ENCODE peak calls at places on chromosomes 5 and 9, in eight cellular contexts. One of them, this sample, is unnamed.
A peak's percentile ranks its signal among the peaks of the same experiment; 100 is the strongest.

GRCh38 chr5:74185599-74185998 is 454.9 kb downstream of the ENC1 start:
- DNase-seq in A549: no peak
- DNase-seq in IMR-90: no peak
- DNase-seq in uterus: no peak
- DNase-seq in tibial nerve: no peak
- DNase-seq in GM12891: no peak
- DNase-seq in breast epithelium: no peak
- DNase-seq in HCT116: no peak
- DNase-seq in this sample: no peak

GRCh38 chr9:69122086-69122390 is 52.0 kb upstream of the TJP2 start:
- DNase-seq in A549: peak; percentile 48
- DNase-seq in IMR-90: peak; percentile 61
- DNase-seq in uterus: peak; percentile 50
- DNase-seq in tibial nerve: peak; percentile 48
- DNase-seq in GM12891: peak; percentile 51
- DNase-seq in breast epithelium: peak; percentile 62
- DNase-seq in HCT116: no peak
- DNase-seq in this sample: peak; percentile 86

GRCh38 chr9:91954841-91955471 is 4.9 kb upstream of the ROR2 start:
- DNase-seq in A549: peak; percentile 63
- DNase-seq in IMR-90: peak; percentile 91
- DNase-seq in uterus: peak; percentile 44
- DNase-seq in tibial nerve: no peak
- DNase-seq in GM12891: no peak
- DNase-seq in breast epithelium: no peak
- DNase-seq in HCT116: peak; percentile 54
- DNase-seq in this sample: peak; percentile 90

GRCh38 chr5:62974623-62975022 is 396.0 kb downstream of the LRRC70 start:
- DNase-seq in A549: no peak
- DNase-seq in IMR-90: no peak
- DNase-seq in uterus: no peak
- DNase-seq in tibial nerve: no peak
- DNase-seq in GM12891: no peak
- DNase-seq in breast epithelium: no peak
- DNase-seq in HCT116: no peak
- DNase-seq in this sample: no peak

GRCh38 chr9:92749934-92750315 is 14.7 kb downstream of the BICD2 start:
- DNase-seq in A549: no peak
- DNase-seq in IMR-90: peak; percentile 32
- DNase-seq in uterus: no peak
- DNase-seq in tibial nerve: no peak
- DNase-seq in GM12891: no peak
- DNase-seq in breast epithelium: no peak
- DNase-seq in HCT116: no peak
- DNase-seq in this sample: no peak

GRCh38 chr5:97553829-97554452 is 370.9 kb upstream of the RIOK2 start:
- DNase-seq in A549: no peak
- DNase-seq in IMR-90: peak; percentile 28
- DNase-seq in uterus: no peak
- DNase-seq in tibial nerve: no peak
- DNase-seq in GM12891: no peak
- DNase-seq in breast epithelium: no peak
- DNase-seq in HCT116: no peak
- DNase-seq in this sample: no peak

GRCh38 chr5:169527863-169528262 is 55.7 kb upstream of the SPDL1 start:
- DNase-seq in A549: no peak
- DNase-seq in IMR-90: no peak
- DNase-seq in uterus: no peak
- DNase-seq in tibial nerve: no peak
- DNase-seq in GM12891: no peak
- DNase-seq in breast epithelium: no peak
- DNase-seq in HCT116: no peak
- DNase-seq in this sample: no peak

GRCh38 chr5:43017438-43017820 is 22.7 kb downstream of the ANXA2R start:
- DNase-seq in A549: no peak
- DNase-seq in IMR-90: peak; percentile 55
- DNase-seq in uterus: no peak
- DNase-seq in tibial nerve: no peak
- DNase-seq in GM12891: no peak
- DNase-seq in breast epithelium: no peak
- DNase-seq in HCT116: no peak
- DNase-seq in this sample: no peak

GRCh38 chr5:141155540-141156374 is 5.9 kb downstream of the PCDHB6 start:
- DNase-seq in A549: peak; percentile 23
- DNase-seq in IMR-90: no peak
- DNase-seq in uterus: no peak
- DNase-seq in tibial nerve: no peak
- DNase-seq in GM12891: no peak
- DNase-seq in breast epithelium: no peak
- DNase-seq in HCT116: no peak
- DNase-seq in this sample: peak; percentile 67

GRCh38 chr5:37043693-37044092 is 167.1 kb downstream of the NIPBL start:
- DNase-seq in A549: no peak
- DNase-seq in IMR-90: no peak
- DNase-seq in uterus: no peak
- DNase-seq in tibial nerve: no peak
- DNase-seq in GM12891: no peak
- DNase-seq in breast epithelium: no peak
- DNase-seq in HCT116: no peak
- DNase-seq in this sample: no peak

GRCh38 chr9:115548826-115549225 is 430.9 kb upstream of the TNC start:
- DNase-seq in A549: no peak
- DNase-seq in IMR-90: peak; percentile 59
- DNase-seq in uterus: no peak
- DNase-seq in tibial nerve: no peak
- DNase-seq in GM12891: no peak
- DNase-seq in breast epithelium: no peak
- DNase-seq in HCT116: no peak
- DNase-seq in this sample: no peak

GRCh38 chr9:20343325-20343724 is 279.0 kb downstream of the MLLT3 start:
- DNase-seq in A549: no peak
- DNase-seq in IMR-90: no peak
- DNase-seq in uterus: no peak
- DNase-seq in tibial nerve: no peak
- DNase-seq in GM12891: no peak
- DNase-seq in breast epithelium: no peak
- DNase-seq in HCT116: no peak
- DNase-seq in this sample: no peak

GRCh38 chr9:89606567-89607311 is 1.9 kb downstream of the GADD45G start:
- DNase-seq in A549: no peak
- DNase-seq in IMR-90: peak; percentile 28
- DNase-seq in uterus: peak; percentile 45
- DNase-seq in tibial nerve: no peak
- DNase-seq in GM12891: no peak
- DNase-seq in breast epithelium: peak; percentile 70
- DNase-seq in HCT116: no peak
- DNase-seq in this sample: peak; percentile 70

GRCh38 chr5:42806701-42807262 is 4.9 kb downstream of the SELENOP start:
- DNase-seq in A549: no peak
- DNase-seq in IMR-90: no peak
- DNase-seq in uterus: no peak
- DNase-seq in tibial nerve: no peak
- DNase-seq in GM12891: no peak
- DNase-seq in breast epithelium: no peak
- DNase-seq in HCT116: no peak
- DNase-seq in this sample: no peak

GRCh38 chr5:79200573-79201183 is 35.3 kb upstream of the JMY start:
- DNase-seq in A549: peak; percentile 56
- DNase-seq in IMR-90: peak; percentile 18
- DNase-seq in uterus: no peak
- DNase-seq in tibial nerve: no peak
- DNase-seq in GM12891: no peak
- DNase-seq in breast epithelium: no peak
- DNase-seq in HCT116: no peak
- DNase-seq in this sample: no peak

GRCh38 chr9:79408617-79409016 is 163.1 kb upstream of the TLE4 start:
- DNase-seq in A549: no peak
- DNase-seq in IMR-90: peak; percentile 47
- DNase-seq in uterus: no peak
- DNase-seq in tibial nerve: no peak
- DNase-seq in GM12891: no peak
- DNase-seq in breast epithelium: no peak
- DNase-seq in HCT116: no peak
- DNase-seq in this sample: no peak

GRCh38 chr5:112276996-112277395 is 142.1 kb downstream of the EPB41L4A start:
- DNase-seq in A549: no peak
- DNase-seq in IMR-90: no peak
- DNase-seq in uterus: no peak
- DNase-seq in tibial nerve: no peak
- DNase-seq in GM12891: no peak
- DNase-seq in breast epithelium: no peak
- DNase-seq in HCT116: no peak
- DNase-seq in this sample: no peak

GRCh38 chr9:98986866-98987653 is 43.4 kb downstream of the COL15A1 start:
- DNase-seq in A549: no peak
- DNase-seq in IMR-90: no peak
- DNase-seq in uterus: peak; percentile 68
- DNase-seq in tibial nerve: no peak
- DNase-seq in GM12891: no peak
- DNase-seq in breast epithelium: no peak
- DNase-seq in HCT116: no peak
- DNase-seq in this sample: no peak

DNA sequence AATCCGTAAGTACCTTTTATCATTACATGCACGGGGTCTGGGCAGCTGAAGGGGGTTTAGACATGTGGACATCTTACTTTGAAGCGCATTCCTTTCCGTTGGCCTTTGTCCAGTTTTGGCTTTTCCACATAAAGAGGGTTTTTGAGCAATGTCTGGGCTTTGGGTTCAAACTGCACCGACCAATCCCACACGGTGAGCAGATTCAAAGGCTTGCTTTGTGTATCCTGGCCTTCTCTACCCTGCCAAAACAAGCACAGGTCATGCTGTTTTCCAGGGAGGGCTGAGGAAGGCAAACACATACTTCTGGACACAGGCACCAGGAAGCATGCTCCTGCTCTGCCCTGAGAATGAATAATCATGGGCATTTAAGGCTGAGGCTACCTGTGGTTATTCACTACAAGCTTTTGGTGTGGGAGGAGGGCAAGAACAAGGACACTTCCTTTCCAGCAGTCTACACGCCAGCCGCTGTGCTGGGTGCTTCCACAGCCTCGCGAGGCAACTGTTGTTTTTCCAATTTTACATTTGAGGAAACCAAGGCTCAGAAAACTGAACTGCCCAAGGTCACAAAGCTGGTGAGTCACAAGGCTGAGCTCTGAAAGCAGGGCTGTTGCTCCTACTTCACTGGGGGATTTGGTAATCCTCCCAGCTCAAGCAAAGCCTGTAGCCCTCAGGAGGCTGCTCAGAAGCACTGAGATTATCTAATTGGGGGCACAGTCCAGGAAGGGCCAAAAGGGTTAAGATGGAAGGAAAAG is 59.8 kb upstream of the GOLPH3 start:
- DNase-seq in A549: no peak
- DNase-seq in IMR-90: peak; percentile 69
- DNase-seq in uterus: no peak
- DNase-seq in tibial nerve: no peak
- DNase-seq in GM12891: no peak
- DNase-seq in breast epithelium: peak; percentile 86
- DNase-seq in HCT116: no peak
- DNase-seq in this sample: peak; percentile 33
- TF ChIP-seq POLR2A in A549: no peak
- TF ChIP-seq POLR2A in IMR-90: no peak
- TF ChIP-seq POLR2A in uterus: no peak
- TF ChIP-seq POLR2A in tibial nerve: no peak
- TF ChIP-seq POLR2A in GM12891: no peak
- TF ChIP-seq POLR2A in breast epithelium: no peak
- TF ChIP-seq POLR2A in HCT116: no peak
- TF ChIP-seq POLR2A in this sample: no peak

DNA sequence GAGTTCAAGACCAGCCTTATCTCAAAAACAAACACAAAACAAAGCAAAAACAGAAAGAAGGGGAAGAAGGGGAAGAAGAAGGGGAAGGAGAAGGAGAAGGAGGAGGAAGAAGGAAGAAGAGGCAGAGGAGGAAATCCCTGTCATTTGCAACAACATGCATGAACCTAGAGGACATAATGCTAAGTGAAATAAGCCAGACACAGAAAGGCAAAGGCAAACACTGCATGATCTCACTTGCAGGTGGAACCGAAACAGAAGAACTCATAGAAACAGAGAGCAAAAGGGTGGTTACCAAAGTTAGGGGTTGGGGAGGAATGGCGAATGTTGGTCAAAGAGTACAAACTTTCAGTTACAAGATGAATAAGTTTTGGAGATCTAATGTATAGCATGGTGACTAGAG is 135.4 kb downstream of the UGCG start:
- DNase-seq in A549: no peak
- DNase-seq in IMR-90: no peak
- DNase-seq in uterus: no peak
- DNase-seq in tibial nerve: no peak
- DNase-seq in GM12891: no peak
- DNase-seq in breast epithelium: no peak
- DNase-seq in HCT116: no peak
- DNase-seq in this sample: no peak
- TF ChIP-seq POLR2A in A549: no peak
- TF ChIP-seq POLR2A in IMR-90: no peak
- TF ChIP-seq POLR2A in uterus: no peak
- TF ChIP-seq POLR2A in tibial nerve: no peak
- TF ChIP-seq POLR2A in GM12891: peak; percentile 80
- TF ChIP-seq POLR2A in breast epithelium: no peak
- TF ChIP-seq POLR2A in HCT116: no peak
- TF ChIP-seq POLR2A in this sample: no peak

GRCh38 chr9:101626295-101626694 is 31.5 kb upstream of the PPP3R2 start:
- DNase-seq in A549: no peak
- DNase-seq in IMR-90: no peak
- DNase-seq in uterus: no peak
- DNase-seq in tibial nerve: no peak
- DNase-seq in GM12891: no peak
- DNase-seq in breast epithelium: no peak
- DNase-seq in HCT116: no peak
- DNase-seq in this sample: no peak
- TF ChIP-seq POLR2A in A549: no peak
- TF ChIP-seq POLR2A in IMR-90: no peak
- TF ChIP-seq POLR2A in uterus: no peak
- TF ChIP-seq POLR2A in tibial nerve: no peak
- TF ChIP-seq POLR2A in GM12891: no peak
- TF ChIP-seq POLR2A in breast epithelium: no peak
- TF ChIP-seq POLR2A in HCT116: no peak
- TF ChIP-seq POLR2A in this sample: no peak

DNA sequence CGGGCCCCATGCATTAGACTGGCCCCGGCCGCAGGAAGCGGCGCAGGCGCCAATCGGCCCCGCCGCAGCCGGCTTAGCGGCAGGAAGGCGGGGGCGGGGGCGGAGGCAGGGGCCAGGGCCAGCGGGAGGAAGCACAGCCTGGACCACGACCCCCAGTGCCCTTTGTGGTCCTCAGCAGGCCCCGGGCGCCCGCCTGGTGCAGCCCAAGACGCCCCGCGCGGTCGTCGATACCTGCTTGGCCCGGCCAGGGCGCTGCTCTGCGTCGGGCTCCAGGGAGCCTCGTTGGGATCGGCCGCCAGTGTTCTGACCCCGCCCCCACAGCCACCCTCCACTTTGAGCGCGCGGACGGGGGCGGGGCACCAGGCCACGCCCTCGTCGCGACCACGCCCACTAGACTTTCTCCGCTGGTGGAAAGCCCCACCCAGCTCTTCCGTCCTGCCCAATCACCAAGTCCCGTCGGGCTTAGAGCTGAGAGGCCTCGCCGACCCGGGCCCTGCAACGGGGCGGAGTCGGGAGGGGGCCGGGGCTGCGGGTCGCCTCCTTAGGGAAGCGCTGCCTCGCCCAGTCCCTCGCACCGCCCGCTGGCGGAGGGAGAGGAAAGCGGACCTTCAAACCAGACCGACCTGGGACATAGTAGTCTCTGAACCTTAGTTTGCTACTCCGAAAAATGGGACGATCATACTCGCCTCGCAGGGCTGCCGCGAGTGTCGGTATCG is at the start of gene PDLIM7:
- DNase-seq in A549: peak; percentile 97
- DNase-seq in IMR-90: peak; percentile 97
- DNase-seq in uterus: peak; percentile 97
- DNase-seq in tibial nerve: peak; percentile 97
- DNase-seq in GM12891: peak; percentile 94
- DNase-seq in breast epithelium: peak; percentile 93
- DNase-seq in HCT116: peak; percentile 92
- DNase-seq in this sample: peak; percentile 96
- TF ChIP-seq POLR2A in A549: peak; percentile 91
- TF ChIP-seq POLR2A in IMR-90: peak; percentile 98
- TF ChIP-seq POLR2A in uterus: peak; percentile 98
- TF ChIP-seq POLR2A in tibial nerve: peak; percentile 87
- TF ChIP-seq POLR2A in GM12891: peak; percentile 89
- TF ChIP-seq POLR2A in breast epithelium: peak; percentile 37
- TF ChIP-seq POLR2A in HCT116: peak; percentile 92
- TF ChIP-seq POLR2A in this sample: peak; percentile 95